ENCODE peak calls at places on chromosomes 5 and 9, in four cellular contexts. One of them, this sample, is unnamed.

GRCh38 chr9:72386186-72386585 is 21.2 kb upstream of the ZFAND5 start:
- DNase-seq in neuronal stem cell: no peak
- DNase-seq in IMR-90: no peak
- DNase-seq in H1: no peak
- DNase-seq in this sample: no peak

GRCh38 chr5:122756263-122756911 is 18.5 kb upstream of the SNX2 start:
- DNase-seq in IMR-90: peak; percentile 80
- DNase-seq in neuronal stem cell: no peak
- DNase-seq in H1: no peak
- DNase-seq in this sample: no peak

GRCh38 chr5:96565843-96566242 is 96.3 kb upstream of the CAST start:
- DNase-seq in H1: no peak
- DNase-seq in neuronal stem cell: no peak
- DNase-seq in IMR-90: peak; percentile 90
- DNase-seq in this sample: peak; percentile 37

GRCh38 chr5:67257063-67257462 is 60.5 kb upstream of the CD180 start:
- DNase-seq in IMR-90: no peak
- DNase-seq in H1: no peak
- DNase-seq in neuronal stem cell: no peak
- DNase-seq in this sample: no peak

GRCh38 chr5:172102913-172103629 is 85.0 kb downstream of the STK10 start:
- DNase-seq in IMR-90: peak; percentile 95
- DNase-seq in H1: no peak
- DNase-seq in neuronal stem cell: peak; percentile 23
- DNase-seq in this sample: peak; percentile 95

GRCh38 chr9:88716636-88717035 is 181.7 kb downstream of the NXNL2 start:
- DNase-seq in neuronal stem cell: no peak
- DNase-seq in H1: no peak
- DNase-seq in IMR-90: no peak
- DNase-seq in this sample: no peak

GRCh38 chr5:90557871-90558270 is 726 bp upstream of the ADGRV1 start:
- DNase-seq in neuronal stem cell: no peak
- DNase-seq in IMR-90: no peak
- DNase-seq in H1: no peak
- DNase-seq in this sample: no peak

GRCh38 chr5:132466453-132467291 is 23.9 kb downstream of the IRF1 start:
- DNase-seq in H1: no peak
- DNase-seq in IMR-90: peak; percentile 17
- DNase-seq in neuronal stem cell: no peak
- DNase-seq in this sample: no peak

GRCh38 chr5:145847499-145848497 is 12.7 kb upstream of the PRELID2 start:
- DNase-seq in H1: no peak
- DNase-seq in IMR-90: peak; percentile 93
- DNase-seq in neuronal stem cell: no peak
- DNase-seq in this sample: peak; percentile 36

GRCh38 chr5:149667084-149667826 is 62.9 kb upstream of the PPARGC1B start:
- DNase-seq in IMR-90: peak; percentile 7
- DNase-seq in neuronal stem cell: no peak
- DNase-seq in H1: peak; percentile 77
- DNase-seq in this sample: peak; percentile 77

GRCh38 chr5:132826424-132827082 is 3.9 kb downstream of the SHROOM1 start:
- DNase-seq in IMR-90: no peak
- DNase-seq in neuronal stem cell: no peak
- DNase-seq in H1: no peak
- DNase-seq in this sample: no peak

GRCh38 chr9:98007251-98007928 is 24.2 kb downstream of the ANP32B start:
- DNase-seq in H1: no peak
- DNase-seq in IMR-90: no peak
- DNase-seq in neuronal stem cell: no peak
- DNase-seq in this sample: no peak

GRCh38 chr5:120368923-120369715 is 95.0 kb upstream of the PRR16 start:
- DNase-seq in neuronal stem cell: no peak
- DNase-seq in H1: no peak
- DNase-seq in IMR-90: no peak
- DNase-seq in this sample: no peak

GRCh38 chr9:35658144-35658893 is at the start of gene CCDC107:
- DNase-seq in IMR-90: peak; percentile 81
- DNase-seq in neuronal stem cell: peak; percentile 91
- DNase-seq in H1: peak; percentile 90
- DNase-seq in this sample: peak; percentile 86
- H3K4ac ChIP-seq in IMR-90: peak within 1 kb of the TSS; percentile 92
- H3K4ac ChIP-seq in neuronal stem cell: no peak within 1 kb of the TSS
- H3K4ac ChIP-seq in H1: peak within 1 kb of the TSS; percentile 57
- H3K4ac ChIP-seq in this sample: peak within 1 kb of the TSS; percentile 85

GRCh38 chr9:129172816-129173215 is 5.2 kb downstream of the IER5L start:
- DNase-seq in neuronal stem cell: no peak
- DNase-seq in IMR-90: no peak
- DNase-seq in H1: no peak
- DNase-seq in this sample: no peak

GRCh38 chr9:129174724-129175514 is 3.1 kb downstream of the IER5L start:
- DNase-seq in H1: peak; percentile 77
- DNase-seq in neuronal stem cell: peak; percentile 50
- DNase-seq in IMR-90: peak; percentile 90
- DNase-seq in this sample: peak; percentile 73

GRCh38 chr9:129173296-129174101 is 4.6 kb downstream of the IER5L start:
- DNase-seq in IMR-90: no peak
- DNase-seq in neuronal stem cell: no peak
- DNase-seq in H1: no peak
- DNase-seq in this sample: peak; percentile 16

GRCh38 chr9:129175515-129175824 is 2.6 kb downstream of the IER5L start:
- DNase-seq in H1: no peak
- DNase-seq in neuronal stem cell: peak; percentile 53
- DNase-seq in IMR-90: no peak
- DNase-seq in this sample: no peak

DNA sequence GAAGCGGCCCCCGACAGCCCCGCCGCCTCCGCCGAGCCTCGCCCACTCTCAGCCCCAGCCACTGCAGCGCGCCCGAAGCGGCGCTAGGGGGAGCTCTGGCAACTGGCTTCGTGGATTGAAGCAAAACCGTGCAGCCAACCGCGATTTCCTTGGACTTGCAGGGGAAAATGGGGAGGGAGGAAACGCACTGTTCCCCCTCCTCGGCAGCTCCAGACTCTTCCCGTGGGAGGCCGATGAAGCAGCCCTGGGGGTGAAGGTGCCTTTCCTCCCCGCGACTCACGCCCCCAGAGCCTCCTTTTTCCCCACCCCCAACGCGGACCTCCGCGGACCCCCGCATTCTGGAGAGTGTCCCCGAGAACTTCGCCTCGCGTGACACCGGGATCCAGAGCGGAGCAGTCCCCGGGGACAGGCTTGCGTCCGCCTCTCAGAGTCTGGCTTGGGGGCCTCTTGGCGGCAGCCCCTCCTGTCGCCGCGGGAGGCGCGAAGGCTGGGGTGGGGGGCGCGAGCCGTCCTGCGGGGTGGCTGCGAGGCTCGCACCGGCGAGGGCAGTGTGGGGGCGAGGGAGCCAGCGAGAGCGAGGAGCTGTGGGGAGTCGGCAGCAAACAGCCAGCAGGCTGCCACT is 3.8 kb downstream of the IER5L start:
- DNase-seq in H1: peak; percentile 93
- DNase-seq in neuronal stem cell: peak; percentile 78
- DNase-seq in IMR-90: peak; percentile 93
- DNase-seq in this sample: peak; percentile 96
- H4K8ac ChIP-seq in H1: peak overlapping the region; percentile 69
- H4K8ac ChIP-seq in neuronal stem cell: peak overlapping the region; percentile 90
- H4K8ac ChIP-seq in IMR-90: peak overlapping the region; percentile 79
- H4K8ac ChIP-seq in this sample: peak overlapping the region; percentile 99

GRCh38 chr5:169652057-169652456 is 15.0 kb downstream of the DOCK2 start:
- DNase-seq in IMR-90: no peak
- DNase-seq in neuronal stem cell: no peak
- DNase-seq in H1: no peak
- DNase-seq in this sample: no peak
- H3K4ac ChIP-seq in IMR-90: peak overlapping the region; percentile 94
- H3K4ac ChIP-seq in neuronal stem cell: no peak overlapping the region
- H3K4ac ChIP-seq in H1: no peak overlapping the region
- H3K4ac ChIP-seq in this sample: no peak overlapping the region

GRCh38 chr9:37897665-37898064 is 6.3 kb downstream of the SLC25A51 start:
- DNase-seq in IMR-90: peak; percentile 71
- DNase-seq in H1: no peak
- DNase-seq in neuronal stem cell: no peak
- DNase-seq in this sample: no peak

GRCh38 chr9:37892063-37892462 is 11.9 kb downstream of the SLC25A51 start:
- DNase-seq in H1: no peak
- DNase-seq in neuronal stem cell: no peak
- DNase-seq in IMR-90: no peak
- DNase-seq in this sample: no peak
- H4K8ac ChIP-seq in H1: no peak overlapping the region
- H4K8ac ChIP-seq in neuronal stem cell: no peak overlapping the region
- H4K8ac ChIP-seq in IMR-90: no peak overlapping the region
- H4K8ac ChIP-seq in this sample: no peak overlapping the region

DNA sequence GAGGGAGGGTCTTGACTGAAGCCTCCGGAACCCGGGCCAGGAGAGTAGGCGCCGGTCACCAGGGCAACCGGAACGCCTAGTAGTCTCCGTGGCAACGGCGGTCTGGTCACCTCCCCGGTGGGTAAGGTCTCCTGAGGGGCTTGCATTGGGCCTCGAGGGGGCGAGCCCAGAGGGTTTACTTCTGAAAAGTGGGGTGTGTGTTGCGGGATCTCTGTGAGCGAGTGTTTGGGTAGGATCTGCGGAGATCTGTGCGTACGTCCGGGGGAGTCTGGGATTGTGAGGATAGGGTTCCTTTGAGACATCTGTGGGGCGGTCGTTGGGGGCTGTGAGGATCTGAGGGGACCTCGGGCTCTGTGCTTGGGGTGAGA is at the start of gene FAM221B:
- DNase-seq in IMR-90: no peak
- DNase-seq in neuronal stem cell: peak; percentile 77
- DNase-seq in H1: peak; percentile 87
- DNase-seq in this sample: no peak
- H3K4ac ChIP-seq in IMR-90: peak within 1 kb of the TSS; percentile 84
- H3K4ac ChIP-seq in neuronal stem cell: no peak within 1 kb of the TSS
- H3K4ac ChIP-seq in H1: no peak within 1 kb of the TSS
- H3K4ac ChIP-seq in this sample: peak within 1 kb of the TSS; percentile 73

GRCh38 chr9:130119521-130120206 is 52.5 kb upstream of the NCS1 start:
- DNase-seq in H1: no peak
- DNase-seq in neuronal stem cell: no peak
- DNase-seq in IMR-90: no peak
- DNase-seq in this sample: no peak

GRCh38 chr9:130118841-130119520 is 53.2 kb upstream of the NCS1 start:
- DNase-seq in IMR-90: peak; percentile 60
- DNase-seq in neuronal stem cell: no peak
- DNase-seq in H1: no peak
- DNase-seq in this sample: no peak

GRCh38 chr9:130116346-130116745 is 55.9 kb upstream of the NCS1 start:
- DNase-seq in IMR-90: no peak
- DNase-seq in H1: no peak
- DNase-seq in neuronal stem cell: no peak
- DNase-seq in this sample: no peak

GRCh38 chr9:130117376-130117775 is 54.8 kb upstream of the NCS1 start:
- DNase-seq in H1: no peak
- DNase-seq in neuronal stem cell: no peak
- DNase-seq in IMR-90: no peak
- DNase-seq in this sample: no peak

DNA sequence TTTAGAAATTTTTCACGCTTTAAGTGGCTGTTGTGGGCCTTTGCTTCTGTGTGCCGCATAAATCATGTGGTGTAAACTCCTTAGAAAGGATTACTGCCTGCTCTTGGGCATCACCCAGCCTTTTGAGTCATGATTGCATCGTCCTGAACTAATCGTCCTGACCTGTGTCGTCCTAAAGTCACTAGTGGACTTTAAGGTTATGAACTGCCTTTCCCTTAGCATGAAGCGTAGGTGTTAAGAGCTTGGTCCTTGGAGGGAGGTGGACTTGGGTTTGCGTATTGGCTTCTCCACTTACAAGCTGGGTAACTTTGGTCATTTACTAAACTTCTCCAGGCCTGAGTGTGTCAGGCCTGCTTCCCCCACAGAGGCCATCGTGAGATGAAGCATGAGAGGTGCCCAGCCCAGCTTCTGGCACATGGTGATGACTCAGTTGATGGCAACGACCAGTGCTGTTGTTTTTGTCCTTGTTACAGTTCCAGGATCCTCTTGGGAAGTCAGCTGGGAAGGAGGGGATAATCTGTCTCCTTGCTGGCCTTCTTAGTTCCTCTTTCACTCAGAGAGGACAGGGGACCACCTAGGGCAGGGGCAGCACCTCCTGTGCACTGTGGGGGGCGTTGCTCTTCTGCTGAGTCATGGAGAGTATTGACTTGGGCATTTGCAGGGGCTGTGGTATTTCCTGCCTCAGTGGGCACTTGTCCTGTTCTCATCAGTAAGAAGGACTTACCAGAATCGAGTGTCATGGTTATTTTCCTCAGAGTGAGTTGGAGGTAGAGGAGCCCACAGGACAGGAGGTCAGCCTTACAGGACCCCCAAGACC is 54.2 kb upstream of the NCS1 start:
- DNase-seq in neuronal stem cell: no peak
- DNase-seq in IMR-90: peak; percentile 76
- DNase-seq in H1: no peak
- DNase-seq in this sample: no peak
- H4K8ac ChIP-seq in neuronal stem cell: no peak overlapping the region
- H4K8ac ChIP-seq in IMR-90: peak overlapping the region; percentile 25
- H4K8ac ChIP-seq in H1: no peak overlapping the region
- H4K8ac ChIP-seq in this sample: peak overlapping the region; percentile 35